ENCODE peak calls at places on chromosome 12, in six cellular contexts. D, O, N, W, S and G are unnamed samples.

GRCh38 chr12:57019983-57020719 is 3.8 kb upstream of the TAC3 start:
- DNase-seq in S (no peak), D (no peak), N (no peak), W (no peak), O (no peak), G (no peak)

GRCh38 chr12:10331642-10332239 is 24.1 kb downstream of the KLRD1 start:
- DNase-seq in S (no peak), W (no peak), N (no peak), D (no peak), O (no peak), G (no peak)

GRCh38 chr12:27966870-27967269 is 5.7 kb downstream of the PTHLH start:
- DNase-seq in S (no peak), W (peak; percentile 94), O (no peak), D (no peak), N (no peak), G (no peak)

GRCh38 chr12:129202109-129202814 is 349.0 kb downstream of the GLT1D1 start:
- DNase-seq in N (no peak), S (no peak), D (no peak), O (no peak), W (no peak), G (no peak)

GRCh38 chr12:71397433-71397954 is 42.1 kb upstream of the LGR5 start:
- DNase-seq in D (no peak), W (no peak), O (no peak), S (no peak), N (no peak), G (no peak)

GRCh38 chr12:59164991-59165718 is 244.9 kb upstream of the LRIG3 start:
- DNase-seq in N (no peak), D (no peak), W (no peak), S (no peak), O (no peak), G (no peak)

GRCh38 chr12:122022393-122023338 is 982 bp downstream of the BCL7A start:
- DNase-seq in W (no peak), O (no peak), N (no peak), S (peak; percentile 67), D (peak; percentile 31), G (no peak)

GRCh38 chr12:111467092-111467861 is 61.6 kb downstream of the SH2B3 start:
- DNase-seq in W (no peak), O (no peak), D (no peak), S (no peak), N (no peak), G (no peak)

GRCh38 chr12:1324900-1325299 is 269.5 kb downstream of the FBXL14 start:
- DNase-seq in S (no peak), O (no peak), W (no peak), D (no peak), N (no peak), G (no peak)

GRCh38 chr12:34399631-34400422 is 377.5 kb downstream of the ALG10 start:
- DNase-seq in W (no peak), S (peak; percentile 36), N (peak; percentile 16), D (peak; percentile 9), O (no peak), G (peak; percentile 1)

GRCh38 chr12:2640709-2641108 is 154.1 kb upstream of the FKBP4 start:
- DNase-seq in O (no peak), W (peak; percentile 46), D (no peak), S (no peak), N (peak; percentile 45), G (no peak)

GRCh38 chr12:124031058-124031457 is 58.0 kb downstream of the ZNF664 start:
- DNase-seq in D (no peak), S (no peak), N (no peak), W (no peak), O (no peak), G (no peak)

GRCh38 chr12:19121449-19122018 is 8.0 kb upstream of the PLEKHA5 start:
- DNase-seq in S (no peak), O (no peak), W (no peak), D (no peak), N (no peak), G (no peak)

GRCh38 chr12:14716848-14717444 is 20.5 kb upstream of the GUCY2C start:
- DNase-seq in D (peak; percentile 75), N (peak; percentile 32), O (no peak), S (no peak), W (no peak), G (peak; percentile 37)

GRCh38 chr12:120693848-120694247 is 6.9 kb downstream of the MLEC start:
- DNase-seq in W (no peak), O (no peak), N (no peak), S (no peak), D (no peak), G (no peak)

GRCh38 chr12:105212431-105212830 is 23.5 kb downstream of the APPL2 start:
- DNase-seq in S (no peak), N (no peak), W (peak; percentile 44), D (no peak), O (no peak), G (no peak)

GRCh38 chr12:52519826-52520662 is at the start of gene KRT5:
- DNase-seq in D (peak; percentile 11), W (peak; percentile 97), S (no peak), N (peak; percentile 28), O (no peak), G (no peak)

GRCh38 chr12:114687802-114688201 is 3.8 kb upstream of the TBX3 start:
- DNase-seq in S (no peak), N (no peak), O (no peak), D (no peak), W (no peak), G (no peak)

GRCh38 chr12:3542911-3543310 is 51.9 kb downstream of the PRMT8 start:
- DNase-seq in D (no peak), O (no peak), N (no peak), S (no peak), W (no peak), G (no peak)

GRCh38 chr12:79935624-79936040 is 735 bp upstream of the PPP1R12A start:
- DNase-seq in N (no peak), S (no peak), O (no peak), W (no peak), D (no peak), G (no peak)

GRCh38 chr12:43655586-43655985 is 103.0 kb downstream of the PUS7L start:
- DNase-seq in O (no peak), S (no peak), N (no peak), D (no peak), W (no peak), G (no peak)

GRCh38 chr12:857611-858010 is 91.9 kb downstream of the RAD52 start:
- DNase-seq in D (no peak), S (peak; percentile 82), O (no peak), W (peak; percentile 50), N (no peak), G (no peak)

GRCh38 chr12:9948606-9949286 is 16.6 kb upstream of the CLEC2A start:
- DNase-seq in D (no peak), S (no peak), O (no peak), W (no peak), N (no peak), G (no peak)

GRCh38 chr12:102917026-102917787 is at the start of gene PAH:
- DNase-seq in D (peak; percentile 17), S (no peak), O (no peak), N (no peak), W (no peak), G (no peak)

GRCh38 chr12:121495746-121496145 is 85.1 kb downstream of the KDM2B start:
- DNase-seq in D (no peak), N (no peak), W (no peak), O (no peak), S (no peak), G (no peak)

GRCh38 chr12:96383991-96384390 is 16.2 kb downstream of the CDK17 start:
- DNase-seq in S (no peak), O (no peak), N (no peak), W (peak; percentile 24), D (no peak), G (no peak)

GRCh38 chr12:47818007-47818376 is 1.7 kb downstream of the HDAC7 start:
- DNase-seq in D (no peak), O (no peak), W (no peak), N (no peak), S (no peak), G (no peak)

GRCh38 chr12:77847060-77847541 is 16.4 kb downstream of the NAV3 start:
- DNase-seq in S (no peak), W (peak; percentile 21), D (no peak), O (no peak), N (no peak), G (no peak)

GRCh38 chr12:104360157-104360556 is 56.6 kb downstream of the EID3 start:
- DNase-seq in W (no peak), D (no peak), S (no peak), N (no peak), O (no peak), G (no peak)

GRCh38 chr12:84738481-84738972 is 174.1 kb downstream of the SLC6A15 start:
- DNase-seq in S (no peak), O (no peak), D (no peak), N (no peak), W (peak; percentile 94), G (no peak)

GRCh38 chr12:46963977-46964376 is 115.4 kb upstream of the PCED1B start:
- DNase-seq in O (no peak), N (no peak), W (peak; percentile 70), D (no peak), S (no peak), G (no peak)

GRCh38 chr12:107178776-107179175 is 85.4 kb upstream of the CRY1 start:
- DNase-seq in S (no peak), O (no peak), W (no peak), D (no peak), N (no peak), G (no peak)

GRCh38 chr12:56635539-56636117 is 5.5 kb upstream of the BAZ2A start:
- DNase-seq in O (peak; percentile 16), W (no peak), S (no peak), N (no peak), D (no peak), G (peak; percentile 49)

GRCh38 chr12:30753761-30754382 is 879 bp downstream of the CAPRIN2 start:
- DNase-seq in S (no peak), D (no peak), N (no peak), O (no peak), W (peak; percentile 26), G (no peak)